ENCODE peak calls at places on chromosomes 6 and 20, in nine cellular contexts. O is PC-3, K is tibial nerve, V is astrocyte, I is Peyer's patch, H is left ventricle myocardium inferior, M is substantia nigra, Y is prostate gland, F is Panc1. N is an unnamed sample.

GRCh38 chr6:170202416-170203135 is 88.3 kb downstream of the DLL1 start:
- DNase-seq in I (peak; percentile 34), O (no peak), F (no peak), H (no peak), V (no peak), K (no peak), M (no peak), Y (peak; percentile 2), N (no peak)

GRCh38 chr6:149763866-149764265 is 14.3 kb downstream of the PCMT1 start:
- DNase-seq in O (no peak), Y (no peak), F (no peak), M (no peak), K (no peak), H (no peak), I (no peak), V (peak; percentile 15), N (no peak)

GRCh38 chr6:169776379-169776778 is 25.0 kb downstream of the ERMARD start:
- DNase-seq in Y (no peak), H (no peak), M (no peak), V (no peak), K (no peak), O (no peak), I (no peak), F (no peak), N (no peak)

GRCh38 chr20:4406627-4407026 is 315.1 kb upstream of the PRND start:
- DNase-seq in K (no peak), I (no peak), M (no peak), H (no peak), V (peak; percentile 93), O (peak; percentile 69), Y (no peak), F (no peak), N (no peak)

GRCh38 chr6:37679539-37680476 is 17.9 kb downstream of the MDGA1 start:
- DNase-seq in Y (no peak), H (no peak), M (no peak), V (no peak), I (peak; percentile 57), K (no peak), F (no peak), O (no peak), N (no peak)

GRCh38 chr6:118297821-118298220 is 250.3 kb upstream of the PLN start:
- DNase-seq in V (no peak), O (no peak), K (no peak), I (no peak), F (no peak), M (no peak), Y (no peak), H (no peak), N (no peak)

GRCh38 chr6:113315068-113315467 is 542.1 kb upstream of the MARCKS start:
- DNase-seq in I (no peak), Y (no peak), M (no peak), K (no peak), O (no peak), V (no peak), H (no peak), F (no peak), N (no peak)

GRCh38 chr6:157283330-157283898 is 39.9 kb downstream of the TMEM242 start:
- DNase-seq in H (no peak), F (no peak), M (no peak), I (no peak), Y (no peak), O (no peak), K (no peak), V (no peak), N (no peak)

GRCh38 chr6:113953346-113953745 is 17.6 kb downstream of the HDAC2 start:
- DNase-seq in K (no peak), O (peak; percentile 53), H (no peak), I (no peak), Y (no peak), F (no peak), V (peak; percentile 53), M (no peak), N (no peak)

GRCh38 chr6:154314084-154314483 is 42.5 kb downstream of the IPCEF1 start:
- DNase-seq in K (no peak), O (peak; percentile 1), I (no peak), H (no peak), M (no peak), F (no peak), Y (no peak), V (no peak), N (no peak)

GRCh38 chr20:41072919-41073318 is 44.3 kb downstream of the TOP1 start:
- DNase-seq in O (no peak), H (no peak), I (no peak), F (no peak), K (no peak), Y (no peak), M (no peak), V (no peak), N (no peak)

GRCh38 chr20:10513931-10514575 is 78.9 kb downstream of the SLX4IP start:
- DNase-seq in Y (no peak), I (no peak), H (no peak), M (no peak), K (no peak), V (peak; percentile 24), F (no peak), O (peak; percentile 39), N (no peak)

GRCh38 chr6:85192186-85192585 is 257.7 kb upstream of the NT5E start:
- DNase-seq in Y (no peak), K (no peak), O (peak; percentile 16), V (peak; percentile 3), M (no peak), I (no peak), H (no peak), F (no peak), N (no peak)

GRCh38 chr20:44643596-44644383 is 7.7 kb downstream of the ADA start:
- DNase-seq in Y (no peak), H (peak; percentile 76), I (peak; percentile 76), F (peak; percentile 42), V (peak; percentile 74), O (peak; percentile 80), M (no peak), K (no peak), N (no peak)

GRCh38 chr6:136158971-136159370 is 91.1 kb downstream of the MTFR2 start:
- DNase-seq in M (no peak), H (no peak), Y (no peak), O (no peak), F (no peak), I (no peak), V (no peak), K (no peak), N (no peak)

GRCh38 chr6:106688177-106688951 is 59.0 kb downstream of the QRSL1 start:
- DNase-seq in O (peak; percentile 55), I (no peak), F (no peak), V (no peak), H (no peak), Y (no peak), M (no peak), K (no peak), N (no peak)
- H3K27ac ChIP-seq in O (no peak overlapping the region), I (no peak overlapping the region), F (no peak overlapping the region), V (no peak overlapping the region), H (no peak overlapping the region), Y (no peak overlapping the region), M (no peak overlapping the region), K (no peak overlapping the region), N (no peak overlapping the region)

GRCh38 chr20:17848249-17848648 is 120.3 kb downstream of the SNX5 start:
- DNase-seq in I (no peak), F (no peak), Y (no peak), O (no peak), H (no peak), K (no peak), V (no peak), M (no peak), N (no peak)
- H3K27ac ChIP-seq in I (no peak overlapping the region), F (no peak overlapping the region), Y (no peak overlapping the region), O (no peak overlapping the region), H (peak overlapping the region; percentile 73), K (no peak overlapping the region), V (no peak overlapping the region), M (no peak overlapping the region), N (no peak overlapping the region)

GRCh38 chr20:63236116-63236837 is 572 bp downstream of the BIRC7 start:
- DNase-seq in O (no peak), H (no peak), Y (no peak), K (no peak), I (no peak), V (no peak), F (no peak), M (no peak), N (no peak)
- H3K27ac ChIP-seq in O (no peak overlapping the region), H (no peak overlapping the region), Y (no peak overlapping the region), K (peak overlapping the region; percentile 85), I (no peak overlapping the region), V (no peak overlapping the region), F (peak overlapping the region; percentile 57), M (no peak overlapping the region), N (no peak overlapping the region)

GRCh38 chr20:54346269-54346668 is 129.1 kb upstream of the DOK5 start:
- DNase-seq in M (no peak), F (no peak), I (no peak), V (no peak), H (no peak), O (no peak), K (no peak), Y (no peak), N (no peak)
- H3K27ac ChIP-seq in M (no peak overlapping the region), F (no peak overlapping the region), I (no peak overlapping the region), V (no peak overlapping the region), H (no peak overlapping the region), O (no peak overlapping the region), K (no peak overlapping the region), Y (no peak overlapping the region), N (no peak overlapping the region)

DNA sequence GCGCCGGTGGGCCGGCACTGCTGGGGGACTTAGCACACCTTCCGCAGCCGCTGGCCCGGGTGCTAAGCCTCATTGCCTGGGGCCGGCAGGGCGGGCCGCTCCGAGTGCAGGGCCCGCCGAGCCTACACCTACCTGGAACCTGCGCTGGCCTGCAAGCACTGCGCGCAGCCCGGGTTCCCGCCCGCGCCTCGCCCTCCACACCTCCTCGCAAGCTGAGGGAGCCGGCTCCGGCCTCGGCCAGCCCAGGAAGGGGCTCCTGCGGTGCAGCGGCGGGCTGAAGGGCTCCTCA is 10.7 kb upstream of the MPC1 start:
- DNase-seq in K (no peak), I (no peak), M (no peak), H (no peak), Y (no peak), F (no peak), V (no peak), O (no peak), N (no peak)
- H3K27ac ChIP-seq in K (no peak overlapping the region), I (no peak overlapping the region), M (no peak overlapping the region), H (no peak overlapping the region), Y (no peak overlapping the region), F (no peak overlapping the region), V (no peak overlapping the region), O (no peak overlapping the region), N (no peak overlapping the region)

N was measured in caudate nucleus.